ENCODE peak calls at places on chromosome 19, in four cellular contexts. J is H1, Q is GM12878, V is HepG2. R is an unnamed sample.

GRCh38 chr19:18865973-18866799 is 29.8 kb downstream of the CERS1 start:
- DNase-seq in Q (no peak), V (peak), J (peak), R (peak)

GRCh38 chr19:40280608-40281221 is 4.4 kb downstream of the AKT2 start:
- DNase-seq in V (no peak), J (no peak), Q (no peak), R (no peak)

GRCh38 chr19:57934820-57935665 is at the start of gene ZNF418:
- DNase-seq in J (peak), V (no peak), Q (peak), R (peak)

GRCh38 chr19:42343344-42344110 is 18.1 kb downstream of the MEGF8 start:
- DNase-seq in V (no peak), Q (no peak), J (peak), R (no peak)

GRCh38 chr19:40190891-40191835 is at the start of gene MAP3K10:
- DNase-seq in V (peak), Q (peak), J (peak), R (no peak)

GRCh38 chr19:12840091-12841079 is 2.1 kb downstream of the MAST1 start:
- DNase-seq in J (peak), Q (no peak), V (no peak), R (peak)

GRCh38 chr19:51135004-51135403 is 7.1 kb upstream of the SIGLEC7 start:
- DNase-seq in Q (no peak), V (no peak), J (no peak), R (no peak)

GRCh38 chr19:6866646-6867255 is 20.6 kb upstream of the ADGRE1 start:
- DNase-seq in V (no peak), Q (no peak), J (no peak), R (no peak)

GRCh38 chr19:42074513-42075363 is 1.2 kb upstream of the ZNF574 start:
- DNase-seq in J (peak), V (no peak), Q (no peak), R (no peak)

GRCh38 chr19:6221220-6221877 is 58.4 kb downstream of the MLLT1 start:
- DNase-seq in Q (no peak), V (no peak), J (no peak), R (no peak)

GRCh38 chr19:7734220-7735203 is 2.6 kb upstream of the CLEC4G start:
- DNase-seq in V (no peak), Q (no peak), J (no peak), R (no peak)

GRCh38 chr19:41303941-41304340 is 6.0 kb upstream of the CCDC97 start:
- DNase-seq in J (no peak), V (no peak), Q (no peak), R (no peak)

GRCh38 chr19:2048104-2048958 is 2.7 kb downstream of the MKNK2 start:
- DNase-seq in Q (no peak), J (no peak), V (no peak), R (no peak)

GRCh38 chr19:47309608-47310007 is at the start of gene C5AR1:
- DNase-seq in V (no peak), Q (no peak), J (no peak), R (no peak)

GRCh38 chr19:47309038-47309437 is 623 bp upstream of the C5AR1 start:
- DNase-seq in Q (no peak), V (no peak), J (no peak), R (no peak)

GRCh38 chr19:47310323-47310722 is 662 bp downstream of the C5AR1 start:
- DNase-seq in Q (no peak), V (no peak), J (no peak), R (no peak)

GRCh38 chr19:47312366-47313006 is 2.8 kb downstream of the C5AR1 start:
- DNase-seq in Q (no peak), J (no peak), V (no peak), R (no peak)

GRCh38 chr19:47310819-47311218 is 1.2 kb downstream of the C5AR1 start:
- DNase-seq in J (no peak), V (peak), Q (no peak), R (no peak)
- TF ChIP-seq SUZ12 in J (no peak), V (no peak), Q (no peak), R (no peak)

GRCh38 chr19:17536957-17537356 is 18.5 kb upstream of the COLGALT1 start:
- DNase-seq in V (no peak), Q (no peak), J (no peak), R (no peak)

GRCh38 chr19:17539288-17540117 is 15.9 kb upstream of the COLGALT1 start:
- DNase-seq in V (peak), Q (no peak), J (peak), R (peak)

GRCh38 chr19:17541184-17541759 is 14.2 kb upstream of the COLGALT1 start:
- DNase-seq in J (no peak), V (no peak), Q (no peak), R (no peak)

GRCh38 chr19:17540174-17540573 is 15.3 kb upstream of the COLGALT1 start:
- DNase-seq in V (no peak), Q (no peak), J (no peak), R (no peak)

DNA sequence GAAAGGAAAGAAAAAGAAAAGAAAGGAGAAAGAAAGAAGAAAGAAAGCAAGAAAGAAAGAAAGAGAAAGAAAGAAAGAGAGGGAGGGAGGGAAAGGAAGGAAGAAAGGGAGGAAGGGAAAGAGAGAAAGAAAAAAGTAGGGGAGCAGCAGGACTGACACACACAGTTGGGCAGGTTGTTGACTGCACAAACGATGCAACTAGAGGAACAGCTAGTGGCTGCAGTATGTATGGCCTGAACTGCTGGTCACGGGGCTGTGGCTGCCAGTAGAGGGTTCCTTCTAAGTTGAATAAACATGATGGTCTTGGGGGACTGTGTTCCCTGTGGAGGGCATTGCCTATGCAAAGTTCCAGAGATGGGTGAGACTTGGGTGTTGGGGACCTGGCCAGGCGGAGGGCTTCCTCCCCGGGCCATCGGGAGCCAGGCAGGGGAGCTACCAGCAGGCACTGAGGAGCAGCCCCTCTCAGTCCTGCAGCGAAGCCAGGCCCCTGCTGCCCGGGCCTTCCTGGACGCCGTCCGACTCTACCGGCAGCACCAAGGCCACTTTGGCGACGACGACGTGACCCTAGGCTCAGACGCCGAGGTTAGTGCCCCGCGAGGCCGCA is 16.7 kb upstream of the COLGALT1 start:
- DNase-seq in V (no peak), J (no peak), Q (no peak), R (no peak)
- H3K9ac ChIP-seq in V (peak), J (no peak), Q (no peak), R (peak)

DNA sequence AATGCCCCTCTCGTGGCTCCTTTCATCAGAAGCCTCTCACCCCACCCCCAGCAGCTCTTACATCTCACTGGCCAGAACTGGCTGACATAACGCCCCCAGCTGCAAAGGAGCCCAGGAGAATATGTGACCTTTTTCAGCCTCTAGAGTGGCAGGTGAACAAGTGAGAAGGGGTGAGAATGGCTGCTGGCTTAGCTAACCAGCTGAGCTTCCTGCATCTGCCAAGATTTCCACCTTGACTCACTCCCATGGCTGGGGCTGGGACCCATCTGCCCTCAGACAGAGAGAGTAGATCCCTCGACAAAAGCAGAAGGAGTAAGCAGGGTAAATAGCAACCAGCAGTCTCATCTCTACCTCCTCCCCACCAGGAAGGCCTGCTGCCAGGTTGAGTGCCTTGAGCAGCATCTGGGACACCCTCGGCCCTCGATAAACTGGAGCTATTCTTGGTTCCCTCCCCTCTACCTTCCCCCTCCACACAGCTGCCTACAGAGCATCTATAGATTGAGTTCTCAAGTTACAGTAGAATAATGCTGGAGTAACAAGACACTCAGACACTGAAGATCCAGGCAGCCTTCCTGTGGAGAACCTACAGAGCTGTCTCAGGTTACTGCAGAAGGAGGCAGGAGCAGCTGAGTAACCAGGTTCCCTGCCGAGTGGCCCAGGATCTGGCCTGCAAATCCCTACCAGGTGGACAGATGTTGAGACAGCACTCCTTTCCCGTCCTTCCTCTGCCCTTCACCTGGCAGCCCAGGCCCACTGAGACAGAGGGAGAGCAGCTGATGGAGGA is 15.5 kb downstream of the KASH5 start:
- DNase-seq in Q (no peak), V (no peak), J (peak), R (peak)
- TF ChIP-seq SUZ12 in Q (no peak), V (no peak), J (no peak), R (no peak)

GRCh38 chr19:35890113-35890650 is 10.2 kb downstream of the NFKBID start:
- DNase-seq in J (no peak), V (no peak), Q (no peak), R (no peak)

GRCh38 chr19:35885909-35886308 is 14.4 kb downstream of the NFKBID start:
- DNase-seq in Q (no peak), V (no peak), J (no peak), R (no peak)

GRCh38 chr19:35885225-35885624 is 15.1 kb downstream of the NFKBID start:
- DNase-seq in J (no peak), V (no peak), Q (no peak), R (no peak)

GRCh38 chr19:35889370-35890112 is 10.8 kb downstream of the NFKBID start:
- DNase-seq in Q (no peak), V (no peak), J (no peak), R (no peak)

GRCh38 chr19:35887197-35887596 is 13.1 kb downstream of the NFKBID start:
- DNase-seq in V (no peak), J (no peak), Q (no peak), R (no peak)
- H3K9ac ChIP-seq in V (no peak), J (no peak), Q (no peak), R (no peak)

GRCh38 chr19:27966390-27966816 is 1246.5 kb downstream of the UQCRFS1 start:
- DNase-seq in V (no peak), J (no peak), Q (no peak), R (no peak)
- TF ChIP-seq SUZ12 in V (no peak), J (no peak), Q (no peak), R (no peak)

DNA sequence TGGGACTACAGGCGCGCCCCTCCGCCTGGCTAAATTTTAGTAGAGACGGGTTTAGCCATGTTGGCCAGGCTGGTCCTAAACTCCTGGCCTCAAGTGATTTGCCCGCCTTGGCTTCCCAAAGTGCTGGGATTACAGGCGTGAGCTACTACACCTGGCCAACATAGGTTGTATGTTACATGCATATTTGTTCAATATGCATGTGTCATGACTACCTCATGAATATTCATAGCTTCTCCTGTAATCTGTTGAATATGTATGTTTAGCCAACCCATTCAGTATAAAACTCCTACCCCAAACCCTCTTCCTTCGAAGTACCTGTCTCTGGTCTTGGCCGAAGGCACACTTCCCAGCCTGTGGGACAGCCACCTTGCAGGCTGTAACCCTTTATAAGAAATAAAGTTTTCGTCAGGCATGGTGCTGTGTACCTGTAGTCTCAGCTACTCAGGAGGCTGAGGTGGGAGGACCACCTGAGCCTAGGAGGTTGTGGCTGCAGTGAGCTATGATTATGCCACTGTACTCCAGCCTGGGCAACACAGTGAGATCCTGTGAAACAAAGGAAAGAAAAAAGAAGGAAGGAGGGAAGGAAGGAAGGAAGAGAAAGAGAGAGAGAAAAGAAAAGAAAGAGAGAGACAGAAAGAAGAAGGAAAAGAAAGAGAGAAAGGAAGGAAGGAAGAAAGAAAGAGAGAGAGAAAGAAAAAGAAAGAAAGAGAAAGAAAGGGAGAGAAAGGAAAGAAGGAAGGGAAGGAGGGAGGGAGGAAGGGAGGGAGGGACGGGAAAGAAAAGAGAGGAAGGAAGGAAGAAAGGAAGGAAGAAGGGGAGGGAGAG is 29.3 kb downstream of the GPR42 start:
- DNase-seq in Q (no peak), V (no peak), J (no peak), R (no peak)
- H3K9ac ChIP-seq in Q (no peak), V (no peak), J (no peak), R (no peak)

GRCh38 chr19:35347171-35347929 is at the start of gene FFAR1:
- DNase-seq in Q (peak), V (no peak), J (peak), R (no peak)
- TF ChIP-seq SUZ12 in Q (no peak), V (no peak), J (no peak), R (no peak)

GRCh38 chr19:4473708-4474503 is 1.8 kb downstream of the HDGFL2 start:
- DNase-seq in J (peak), Q (no peak), V (no peak), R (no peak)

GRCh38 chr19:4473011-4473410 is 914 bp downstream of the HDGFL2 start:
- DNase-seq in J (no peak), V (no peak), Q (no peak), R (no peak)

GRCh38 chr19:4472174-4472974 is at the start of gene HDGFL2:
- DNase-seq in J (no peak), V (no peak), Q (no peak), R (no peak)

GRCh38 chr19:4474504-4475136 is 2.5 kb downstream of the HDGFL2 start:
- DNase-seq in Q (no peak), V (no peak), J (peak), R (peak)

DNA sequence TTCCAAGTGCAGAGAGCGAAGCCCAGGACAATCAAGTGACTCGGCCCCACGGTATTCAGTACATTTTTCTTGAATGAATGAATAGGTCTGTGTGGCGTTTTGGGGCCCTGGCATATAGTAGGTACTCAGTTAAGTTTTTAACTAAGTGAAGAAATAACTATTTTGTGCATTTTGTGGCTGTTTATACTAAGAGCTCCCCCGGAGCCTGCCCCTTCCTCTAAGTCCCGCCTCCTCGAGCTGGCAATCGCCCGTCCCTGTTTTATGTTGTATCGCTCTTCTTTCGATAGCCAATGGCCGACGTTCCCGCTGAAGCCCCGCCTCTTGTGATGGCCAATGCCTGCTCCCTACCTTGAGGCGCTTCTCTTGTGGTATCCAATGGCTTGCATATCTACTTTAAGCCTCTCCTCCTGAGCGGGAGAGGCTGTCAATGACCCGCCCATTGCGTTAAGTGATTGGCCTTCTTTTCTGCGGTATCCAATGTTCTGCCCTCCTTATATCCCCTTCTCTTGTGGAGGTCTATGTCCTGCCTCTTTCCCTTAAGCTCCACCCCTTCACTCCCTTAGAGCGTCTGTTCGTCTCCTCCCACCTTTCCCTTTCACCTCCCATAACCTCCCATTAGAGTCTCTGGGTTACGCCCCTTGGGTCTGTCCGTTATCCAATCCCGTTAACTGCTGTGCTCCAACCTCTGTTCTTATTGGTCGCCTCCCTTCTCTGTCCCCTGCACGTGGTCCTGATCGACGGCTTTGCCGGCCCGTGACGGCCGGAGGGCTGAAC is 510 bp upstream of the HDGFL2 start:
- DNase-seq in Q (peak), V (peak), J (peak), R (peak)
- H3K9ac ChIP-seq in Q (peak), V (peak), J (peak), R (peak)

DNA sequence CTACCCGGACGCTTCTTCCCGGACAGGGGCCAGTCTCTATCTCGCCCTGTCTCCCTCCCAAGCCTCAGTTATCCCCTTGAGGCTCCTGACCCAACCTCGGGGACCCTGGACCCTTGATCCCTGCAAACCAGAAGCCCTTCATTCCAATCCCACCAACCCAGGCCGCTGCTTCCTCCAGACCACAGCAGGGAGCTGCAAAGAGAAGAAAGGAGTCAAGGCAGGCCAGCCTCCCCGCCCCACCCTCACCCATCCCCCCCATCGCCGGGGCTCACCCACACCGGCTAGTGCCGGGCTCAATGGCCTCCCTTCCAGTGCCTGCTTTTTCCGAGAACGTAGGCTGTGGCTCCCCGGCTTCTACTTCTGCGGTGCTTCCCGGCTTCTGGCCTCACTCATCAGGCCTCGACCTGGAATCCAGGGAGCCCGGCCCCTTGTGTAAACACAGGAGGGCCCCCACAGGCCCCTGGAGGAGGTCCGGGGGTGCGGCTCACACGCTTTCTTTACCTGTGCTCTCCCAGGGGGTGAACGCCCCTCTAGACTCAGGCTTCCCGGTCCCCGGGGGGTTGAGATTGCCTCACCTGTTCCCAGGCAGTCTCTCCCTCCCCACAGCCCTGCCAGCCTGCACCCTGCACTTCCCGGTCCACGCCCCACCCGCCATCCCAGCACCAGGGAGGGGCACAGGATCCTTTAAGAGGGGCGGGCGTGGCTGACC is at the start of gene FAM83E:
- DNase-seq in J (peak), V (no peak), Q (no peak), R (no peak)
- TF ChIP-seq SUZ12 in J (no peak), V (no peak), Q (no peak), R (no peak)

GRCh38 chr19:33171222-33171795 is 22.8 kb upstream of the LRP3 start:
- DNase-seq in Q (no peak), V (no peak), J (no peak), R (no peak)
- H3K9ac ChIP-seq in Q (no peak), V (no peak), J (no peak), R (no peak)